ENCODE peak calls at places on chromosomes 3 and 15, in nine cellular contexts. One of them, this sample, is unnamed.

GRCh38 chr15:89814112-89814742 is 425 bp downstream of the ANPEP start:
- DNase-seq in RKO: no peak
- DNase-seq in fibroblast of lung: no peak
- DNase-seq in psoas muscle: no peak
- DNase-seq in CD4-positive, CD25-positive, alpha-beta regulatory T cell: no peak
- DNase-seq in LoVo: no peak
- DNase-seq in mucosa of gallbladder: no peak
- DNase-seq in Caco-2: no peak
- DNase-seq in T follicular helper cell: no peak
- DNase-seq in this sample: no peak

GRCh38 chr3:53806182-53807116 is 39.8 kb downstream of the CHDH start:
- DNase-seq in RKO: peak
- DNase-seq in fibroblast of lung: peak
- DNase-seq in psoas muscle: no peak
- DNase-seq in CD4-positive, CD25-positive, alpha-beta regulatory T cell: no peak
- DNase-seq in LoVo: peak
- DNase-seq in mucosa of gallbladder: peak
- DNase-seq in Caco-2: no peak
- DNase-seq in T follicular helper cell: no peak
- DNase-seq in this sample: peak

GRCh38 chr15:33226559-33227181 is 32.2 kb upstream of the FMN1 start:
- DNase-seq in RKO: peak
- DNase-seq in fibroblast of lung: peak
- DNase-seq in psoas muscle: no peak
- DNase-seq in CD4-positive, CD25-positive, alpha-beta regulatory T cell: peak
- DNase-seq in LoVo: peak
- DNase-seq in mucosa of gallbladder: peak
- DNase-seq in Caco-2: peak
- DNase-seq in T follicular helper cell: no peak
- DNase-seq in this sample: peak

GRCh38 chr3:177196473-177197040 is 725 bp downstream of the TBL1XR1 start:
- DNase-seq in RKO: peak
- DNase-seq in fibroblast of lung: peak
- DNase-seq in psoas muscle: no peak
- DNase-seq in CD4-positive, CD25-positive, alpha-beta regulatory T cell: peak
- DNase-seq in LoVo: no peak
- DNase-seq in mucosa of gallbladder: peak
- DNase-seq in Caco-2: peak
- DNase-seq in T follicular helper cell: peak
- DNase-seq in this sample: peak

GRCh38 chr15:59879506-59879905 is 124.6 kb upstream of the FOXB1 start:
- DNase-seq in RKO: no peak
- DNase-seq in fibroblast of lung: peak
- DNase-seq in psoas muscle: no peak
- DNase-seq in CD4-positive, CD25-positive, alpha-beta regulatory T cell: no peak
- DNase-seq in LoVo: no peak
- DNase-seq in mucosa of gallbladder: no peak
- DNase-seq in Caco-2: no peak
- DNase-seq in T follicular helper cell: no peak
- DNase-seq in this sample: no peak

GRCh38 chr3:149879872-149880271 is 66.9 kb downstream of the RNF13 start:
- DNase-seq in RKO: peak
- DNase-seq in fibroblast of lung: peak
- DNase-seq in psoas muscle: peak
- DNase-seq in CD4-positive, CD25-positive, alpha-beta regulatory T cell: no peak
- DNase-seq in LoVo: peak
- DNase-seq in mucosa of gallbladder: peak
- DNase-seq in Caco-2: peak
- DNase-seq in T follicular helper cell: no peak
- DNase-seq in this sample: peak

GRCh38 chr15:80242802-80243201 is 9.2 kb downstream of the CTXND1 start:
- DNase-seq in RKO: no peak
- DNase-seq in fibroblast of lung: no peak
- DNase-seq in psoas muscle: no peak
- DNase-seq in CD4-positive, CD25-positive, alpha-beta regulatory T cell: no peak
- DNase-seq in LoVo: no peak
- DNase-seq in mucosa of gallbladder: no peak
- DNase-seq in Caco-2: no peak
- DNase-seq in T follicular helper cell: no peak
- DNase-seq in this sample: no peak

GRCh38 chr3:24496529-24497482 is 2.2 kb upstream of the THRB start:
- DNase-seq in RKO: no peak
- DNase-seq in fibroblast of lung: peak
- DNase-seq in psoas muscle: peak
- DNase-seq in CD4-positive, CD25-positive, alpha-beta regulatory T cell: no peak
- DNase-seq in LoVo: peak
- DNase-seq in mucosa of gallbladder: peak
- DNase-seq in Caco-2: peak
- DNase-seq in T follicular helper cell: no peak
- DNase-seq in this sample: peak

GRCh38 chr3:111936191-111936841 is 42.5 kb upstream of the ABHD10 start:
- DNase-seq in RKO: peak
- DNase-seq in fibroblast of lung: peak
- DNase-seq in psoas muscle: no peak
- DNase-seq in CD4-positive, CD25-positive, alpha-beta regulatory T cell: no peak
- DNase-seq in LoVo: peak
- DNase-seq in mucosa of gallbladder: no peak
- DNase-seq in Caco-2: no peak
- DNase-seq in T follicular helper cell: no peak
- DNase-seq in this sample: peak

GRCh38 chr3:8595252-8595934 is 49.2 kb downstream of the SSUH2 start:
- DNase-seq in RKO: no peak
- DNase-seq in fibroblast of lung: no peak
- DNase-seq in psoas muscle: peak
- DNase-seq in CD4-positive, CD25-positive, alpha-beta regulatory T cell: no peak
- DNase-seq in LoVo: no peak
- DNase-seq in mucosa of gallbladder: no peak
- DNase-seq in Caco-2: no peak
- DNase-seq in T follicular helper cell: no peak
- DNase-seq in this sample: no peak

GRCh38 chr3:165256554-165256953 is 60.4 kb upstream of the SLITRK3 start:
- DNase-seq in RKO: peak
- DNase-seq in fibroblast of lung: peak
- DNase-seq in psoas muscle: no peak
- DNase-seq in CD4-positive, CD25-positive, alpha-beta regulatory T cell: no peak
- DNase-seq in LoVo: peak
- DNase-seq in mucosa of gallbladder: no peak
- DNase-seq in Caco-2: no peak
- DNase-seq in T follicular helper cell: no peak
- DNase-seq in this sample: no peak

GRCh38 chr3:102141913-102142210 is 292.5 kb downstream of the NFKBIZ start:
- DNase-seq in RKO: no peak
- DNase-seq in fibroblast of lung: peak
- DNase-seq in psoas muscle: no peak
- DNase-seq in CD4-positive, CD25-positive, alpha-beta regulatory T cell: no peak
- DNase-seq in LoVo: no peak
- DNase-seq in mucosa of gallbladder: no peak
- DNase-seq in Caco-2: no peak
- DNase-seq in T follicular helper cell: no peak
- DNase-seq in this sample: no peak

GRCh38 chr3:184716652-184717607 is 5.1 kb upstream of the MAGEF1 start:
- DNase-seq in RKO: no peak
- DNase-seq in fibroblast of lung: peak
- DNase-seq in psoas muscle: no peak
- DNase-seq in CD4-positive, CD25-positive, alpha-beta regulatory T cell: no peak
- DNase-seq in LoVo: no peak
- DNase-seq in mucosa of gallbladder: no peak
- DNase-seq in Caco-2: no peak
- DNase-seq in T follicular helper cell: no peak
- DNase-seq in this sample: peak

GRCh38 chr3:113287818-113288648 is 76.7 kb downstream of the BOC start:
- DNase-seq in RKO: peak
- DNase-seq in fibroblast of lung: peak
- DNase-seq in psoas muscle: no peak
- DNase-seq in CD4-positive, CD25-positive, alpha-beta regulatory T cell: no peak
- DNase-seq in LoVo: peak
- DNase-seq in mucosa of gallbladder: peak
- DNase-seq in Caco-2: peak
- DNase-seq in T follicular helper cell: peak
- DNase-seq in this sample: peak

GRCh38 chr3:28586325-28586724 is 237.7 kb upstream of the AZI2 start:
- DNase-seq in RKO: no peak
- DNase-seq in fibroblast of lung: no peak
- DNase-seq in psoas muscle: no peak
- DNase-seq in CD4-positive, CD25-positive, alpha-beta regulatory T cell: no peak
- DNase-seq in LoVo: no peak
- DNase-seq in mucosa of gallbladder: no peak
- DNase-seq in Caco-2: no peak
- DNase-seq in T follicular helper cell: no peak
- DNase-seq in this sample: no peak

GRCh38 chr3:65439641-65440040 is 599.1 kb downstream of the MAGI1 start:
- DNase-seq in RKO: peak
- DNase-seq in fibroblast of lung: peak
- DNase-seq in psoas muscle: peak
- DNase-seq in CD4-positive, CD25-positive, alpha-beta regulatory T cell: no peak
- DNase-seq in LoVo: peak
- DNase-seq in mucosa of gallbladder: peak
- DNase-seq in Caco-2: peak
- DNase-seq in T follicular helper cell: no peak
- DNase-seq in this sample: peak

GRCh38 chr3:4474683-4475490 is 7.8 kb upstream of the SUMF1 start:
- DNase-seq in RKO: no peak
- DNase-seq in fibroblast of lung: peak
- DNase-seq in psoas muscle: no peak
- DNase-seq in CD4-positive, CD25-positive, alpha-beta regulatory T cell: no peak
- DNase-seq in LoVo: no peak
- DNase-seq in mucosa of gallbladder: peak
- DNase-seq in Caco-2: no peak
- DNase-seq in T follicular helper cell: no peak
- DNase-seq in this sample: no peak

GRCh38 chr3:188208751-188209433 is 54.9 kb downstream of the LPP start:
- DNase-seq in RKO: no peak
- DNase-seq in fibroblast of lung: peak
- DNase-seq in psoas muscle: no peak
- DNase-seq in CD4-positive, CD25-positive, alpha-beta regulatory T cell: no peak
- DNase-seq in LoVo: no peak
- DNase-seq in mucosa of gallbladder: no peak
- DNase-seq in Caco-2: no peak
- DNase-seq in T follicular helper cell: no peak
- DNase-seq in this sample: no peak

GRCh38 chr3:28612232-28612631 is 263.6 kb upstream of the AZI2 start:
- DNase-seq in RKO: no peak
- DNase-seq in fibroblast of lung: no peak
- DNase-seq in psoas muscle: no peak
- DNase-seq in CD4-positive, CD25-positive, alpha-beta regulatory T cell: no peak
- DNase-seq in LoVo: no peak
- DNase-seq in mucosa of gallbladder: no peak
- DNase-seq in Caco-2: no peak
- DNase-seq in T follicular helper cell: no peak
- DNase-seq in this sample: no peak

GRCh38 chr3:145943994-145944393 is 217.0 kb downstream of the PLOD2 start:
- DNase-seq in RKO: no peak
- DNase-seq in fibroblast of lung: no peak
- DNase-seq in psoas muscle: no peak
- DNase-seq in CD4-positive, CD25-positive, alpha-beta regulatory T cell: no peak
- DNase-seq in LoVo: no peak
- DNase-seq in mucosa of gallbladder: no peak
- DNase-seq in Caco-2: no peak
- DNase-seq in T follicular helper cell: no peak
- DNase-seq in this sample: no peak

GRCh38 chr3:180402463-180403073 is 199.4 kb upstream of the TTC14 start:
- DNase-seq in RKO: no peak
- DNase-seq in fibroblast of lung: no peak
- DNase-seq in psoas muscle: no peak
- DNase-seq in CD4-positive, CD25-positive, alpha-beta regulatory T cell: no peak
- DNase-seq in LoVo: no peak
- DNase-seq in mucosa of gallbladder: no peak
- DNase-seq in Caco-2: no peak
- DNase-seq in T follicular helper cell: no peak
- DNase-seq in this sample: no peak

GRCh38 chr3:115930922-115931321 is 307.6 kb downstream of the GAP43 start:
- DNase-seq in RKO: no peak
- DNase-seq in fibroblast of lung: no peak
- DNase-seq in psoas muscle: no peak
- DNase-seq in CD4-positive, CD25-positive, alpha-beta regulatory T cell: no peak
- DNase-seq in LoVo: no peak
- DNase-seq in mucosa of gallbladder: no peak
- DNase-seq in Caco-2: no peak
- DNase-seq in T follicular helper cell: no peak
- DNase-seq in this sample: no peak

GRCh38 chr3:176739169-176739568 is 458.1 kb downstream of the TBL1XR1 start:
- DNase-seq in RKO: no peak
- DNase-seq in fibroblast of lung: no peak
- DNase-seq in psoas muscle: no peak
- DNase-seq in CD4-positive, CD25-positive, alpha-beta regulatory T cell: no peak
- DNase-seq in LoVo: no peak
- DNase-seq in mucosa of gallbladder: no peak
- DNase-seq in Caco-2: peak
- DNase-seq in T follicular helper cell: no peak
- DNase-seq in this sample: no peak

GRCh38 chr3:135752851-135753250 is 212.7 kb upstream of the PPP2R3A start:
- DNase-seq in RKO: peak
- DNase-seq in fibroblast of lung: no peak
- DNase-seq in psoas muscle: no peak
- DNase-seq in CD4-positive, CD25-positive, alpha-beta regulatory T cell: no peak
- DNase-seq in LoVo: no peak
- DNase-seq in mucosa of gallbladder: no peak
- DNase-seq in Caco-2: peak
- DNase-seq in T follicular helper cell: no peak
- DNase-seq in this sample: peak

This sample was measured in SW480.